ENCODE peak calls at places on chromosomes 5 and 9, in four cellular contexts. One of them, this sample, is unnamed.
A peak's percentile ranks its signal among the peaks of the same experiment; 100 is the strongest.

GRCh38 chr5:157085930-157086329 is 22.9 kb downstream of the HAVCR2 start:
- DNase-seq in IMR-90: no peak
- DNase-seq in heart right ventricle: no peak
- DNase-seq in heart left ventricle: no peak
- DNase-seq in this sample: no peak

GRCh38 chr9:120513825-120514598 is 66.0 kb downstream of the CDK5RAP2 start:
- DNase-seq in heart left ventricle: no peak
- DNase-seq in heart right ventricle: no peak
- DNase-seq in IMR-90: no peak
- DNase-seq in this sample: no peak

GRCh38 chr5:1836891-1837880 is 36.0 kb downstream of the NDUFS6 start:
- DNase-seq in IMR-90: no peak
- DNase-seq in heart right ventricle: no peak
- DNase-seq in heart left ventricle: no peak
- DNase-seq in this sample: no peak

GRCh38 chr9:86741311-86742215 is 205.7 kb downstream of the GAS1 start:
- DNase-seq in heart right ventricle: peak; percentile 15
- DNase-seq in IMR-90: peak; percentile 68
- DNase-seq in heart left ventricle: no peak
- DNase-seq in this sample: peak; percentile 13

GRCh38 chr9:83536332-83536731 is 1.9 kb downstream of the FRMD3 start:
- DNase-seq in heart right ventricle: no peak
- DNase-seq in IMR-90: no peak
- DNase-seq in heart left ventricle: no peak
- DNase-seq in this sample: no peak

GRCh38 chr5:113022661-113023060 is 46.1 kb downstream of the DCP2 start:
- DNase-seq in IMR-90: peak; percentile 37
- DNase-seq in heart right ventricle: no peak
- DNase-seq in heart left ventricle: no peak
- DNase-seq in this sample: no peak

GRCh38 chr5:58294598-58295298 is 165.1 kb downstream of the PLK2 start:
- DNase-seq in IMR-90: peak; percentile 61
- DNase-seq in heart left ventricle: no peak
- DNase-seq in heart right ventricle: no peak
- DNase-seq in this sample: no peak

GRCh38 chr9:130268521-130269131 is 3.1 kb downstream of the HMCN2 start:
- DNase-seq in heart right ventricle: no peak
- DNase-seq in IMR-90: no peak
- DNase-seq in heart left ventricle: no peak
- DNase-seq in this sample: no peak

GRCh38 chr5:135426102-135427082 is 20.8 kb downstream of the DCANP1 start:
- DNase-seq in IMR-90: peak; percentile 61
- DNase-seq in heart right ventricle: no peak
- DNase-seq in heart left ventricle: no peak
- DNase-seq in this sample: no peak

GRCh38 chr5:135063511-135064234 is 29.6 kb upstream of the PITX1 start:
- DNase-seq in heart right ventricle: no peak
- DNase-seq in heart left ventricle: no peak
- DNase-seq in IMR-90: no peak
- DNase-seq in this sample: no peak

GRCh38 chr5:476102-476813 is 33.3 kb downstream of the EXOC3 start:
- DNase-seq in IMR-90: no peak
- DNase-seq in heart right ventricle: no peak
- DNase-seq in heart left ventricle: no peak
- DNase-seq in this sample: no peak

GRCh38 chr5:42626462-42626861 is 130.2 kb upstream of the CCDC152 start:
- DNase-seq in IMR-90: no peak
- DNase-seq in heart right ventricle: no peak
- DNase-seq in heart left ventricle: no peak
- DNase-seq in this sample: no peak

GRCh38 chr9:69970001-69970531 is 73.6 kb upstream of the MAMDC2 start:
- DNase-seq in heart right ventricle: no peak
- DNase-seq in heart left ventricle: no peak
- DNase-seq in IMR-90: no peak
- DNase-seq in this sample: no peak

GRCh38 chr5:59661306-59661705 is 232.2 kb downstream of the PDE4D start:
- DNase-seq in IMR-90: no peak
- DNase-seq in heart right ventricle: no peak
- DNase-seq in heart left ventricle: no peak
- DNase-seq in this sample: no peak

GRCh38 chr5:66171349-66172344 is 27.5 kb downstream of the SREK1 start:
- DNase-seq in heart right ventricle: peak; percentile 22
- DNase-seq in heart left ventricle: no peak
- DNase-seq in IMR-90: peak; percentile 70
- DNase-seq in this sample: no peak

GRCh38 chr5:95900383-95900958 is 61.2 kb downstream of the ELL2 start:
- DNase-seq in heart left ventricle: peak; percentile 52
- DNase-seq in heart right ventricle: peak; percentile 69
- DNase-seq in IMR-90: peak; percentile 88
- DNase-seq in this sample: peak; percentile 41

GRCh38 chr5:131466171-131466766 is 168.8 kb downstream of the RAPGEF6 start:
- DNase-seq in heart right ventricle: no peak
- DNase-seq in IMR-90: peak; percentile 95
- DNase-seq in heart left ventricle: no peak
- DNase-seq in this sample: no peak

GRCh38 chr5:94888674-94889073 is 270.2 kb downstream of the SLF1 start:
- DNase-seq in IMR-90: no peak
- DNase-seq in heart left ventricle: no peak
- DNase-seq in heart right ventricle: no peak
- DNase-seq in this sample: no peak

GRCh38 chr5:95824747-95825146 is 2.2 kb upstream of the GLRX start:
- DNase-seq in heart right ventricle: no peak
- DNase-seq in IMR-90: no peak
- DNase-seq in heart left ventricle: no peak
- DNase-seq in this sample: no peak

GRCh38 chr9:98795970-98796363 is 388 bp downstream of the ANKS6 start:
- DNase-seq in IMR-90: no peak
- DNase-seq in heart left ventricle: no peak
- DNase-seq in heart right ventricle: no peak
- DNase-seq in this sample: peak; percentile 48

GRCh38 chr5:139711067-139711851 is 63.1 kb downstream of the CXXC5 start:
- DNase-seq in IMR-90: peak; percentile 28
- DNase-seq in heart left ventricle: peak; percentile 51
- DNase-seq in heart right ventricle: no peak
- DNase-seq in this sample: no peak

GRCh38 chr5:143023447-143024096 is 253.4 kb downstream of the ARHGAP26 start:
- DNase-seq in heart left ventricle: peak; percentile 80
- DNase-seq in IMR-90: peak; percentile 68
- DNase-seq in heart right ventricle: peak; percentile 74
- DNase-seq in this sample: no peak

GRCh38 chr5:138461343-138462125 is 3.7 kb upstream of the EGR1 start:
- DNase-seq in heart right ventricle: peak; percentile 50
- DNase-seq in IMR-90: peak; percentile 87
- DNase-seq in heart left ventricle: peak; percentile 50
- DNase-seq in this sample: no peak

DNA sequence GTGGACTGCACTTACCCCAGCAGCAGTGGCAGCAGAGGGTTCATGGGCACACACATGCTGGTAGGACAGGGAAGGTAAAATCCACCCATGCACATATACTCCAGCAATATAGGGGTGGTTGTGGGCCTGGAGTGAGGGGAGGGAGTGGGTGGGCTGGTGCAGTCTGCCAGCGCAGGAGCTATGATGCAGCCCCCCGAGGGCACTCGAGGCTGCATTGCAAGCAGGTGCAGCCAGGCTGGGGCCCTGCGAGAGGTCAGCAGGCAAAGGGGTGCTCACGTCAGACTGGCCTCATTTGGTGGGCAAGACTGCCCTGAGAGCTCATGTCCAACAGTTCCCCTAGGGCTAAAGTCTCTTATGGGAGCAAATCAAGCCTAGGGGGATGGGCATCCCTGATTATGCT is 32.4 kb upstream of the PCDHA1 start:
- DNase-seq in heart left ventricle: no peak
- DNase-seq in IMR-90: no peak
- DNase-seq in heart right ventricle: no peak
- DNase-seq in this sample: no peak
- H3K9me3 ChIP-seq in heart left ventricle: peaks cover 84% of the 10 kb centered on the region
- H3K9me3 ChIP-seq in IMR-90: peaks cover 14% of the 10 kb centered on the region
- H3K9me3 ChIP-seq in heart right ventricle: peaks cover 95% of the 10 kb centered on the region
- H3K9me3 ChIP-seq in this sample: no peaks in the 10 kb centered on the region

DNA sequence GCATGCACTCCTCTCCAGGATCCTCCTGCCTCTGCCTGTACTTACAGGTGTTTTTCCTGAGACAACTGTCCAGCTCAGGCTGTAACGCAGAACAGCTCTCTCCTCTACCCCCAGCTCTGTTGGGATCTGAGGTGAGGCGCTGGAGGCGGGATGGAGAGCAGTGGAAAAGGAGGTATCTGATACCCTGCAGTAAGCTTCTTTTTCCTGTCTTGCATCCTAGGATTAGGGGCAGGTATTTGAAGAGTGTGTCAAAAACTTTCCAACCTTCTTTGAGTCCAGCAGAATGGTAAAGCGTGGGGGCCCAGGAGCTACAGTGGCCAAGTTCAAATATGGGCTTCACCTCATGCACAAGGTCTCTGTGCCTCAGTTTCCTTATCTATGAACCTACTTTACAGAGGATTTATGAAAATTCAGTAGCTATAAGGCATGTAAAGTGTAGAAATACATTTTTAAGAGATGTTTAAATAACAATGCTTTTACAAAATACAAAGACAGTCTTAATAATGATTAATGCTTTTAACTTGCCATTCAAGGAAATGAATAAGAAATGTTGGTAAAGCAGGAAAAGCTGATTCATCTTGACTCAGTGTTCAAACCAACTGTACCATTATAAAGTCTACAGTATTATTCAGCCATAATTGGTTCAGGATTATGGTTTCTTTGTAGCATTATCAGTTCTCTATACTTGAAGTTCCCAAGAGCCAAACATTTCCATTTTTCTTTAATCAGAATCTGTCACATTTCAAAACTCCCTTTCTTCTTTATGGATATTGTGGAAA is 26.1 kb downstream of the MAP1B start:
- DNase-seq in IMR-90: peak; percentile 77
- DNase-seq in heart right ventricle: no peak
- DNase-seq in heart left ventricle: no peak
- DNase-seq in this sample: no peak
- H3K4me1 ChIP-seq in IMR-90: peaks cover 14% of the 10 kb centered on the region
- H3K4me1 ChIP-seq in heart right ventricle: peaks cover 52% of the 10 kb centered on the region
- H3K4me1 ChIP-seq in heart left ventricle: peaks cover 26% of the 10 kb centered on the region
- H3K4me1 ChIP-seq in this sample: peaks cover 5% of the 10 kb centered on the region

GRCh38 chr5:154756871-154757646 is 1.9 kb downstream of the LARP1 start:
- DNase-seq in IMR-90: peak; percentile 30
- DNase-seq in heart left ventricle: peak; percentile 70
- DNase-seq in heart right ventricle: peak; percentile 56
- DNase-seq in this sample: peak; percentile 56

GRCh38 chr5:154761062-154761740 is 6.0 kb downstream of the LARP1 start:
- DNase-seq in heart left ventricle: no peak
- DNase-seq in heart right ventricle: no peak
- DNase-seq in IMR-90: no peak
- DNase-seq in this sample: no peak

GRCh38 chr5:154757647-154758406 is 2.6 kb downstream of the LARP1 start:
- DNase-seq in IMR-90: peak; percentile 22
- DNase-seq in heart right ventricle: no peak
- DNase-seq in heart left ventricle: no peak
- DNase-seq in this sample: peak; percentile 60

GRCh38 chr5:154758501-154758900 is 3.3 kb downstream of the LARP1 start:
- DNase-seq in heart left ventricle: no peak
- DNase-seq in IMR-90: peak; percentile 16
- DNase-seq in heart right ventricle: no peak
- DNase-seq in this sample: no peak

DNA sequence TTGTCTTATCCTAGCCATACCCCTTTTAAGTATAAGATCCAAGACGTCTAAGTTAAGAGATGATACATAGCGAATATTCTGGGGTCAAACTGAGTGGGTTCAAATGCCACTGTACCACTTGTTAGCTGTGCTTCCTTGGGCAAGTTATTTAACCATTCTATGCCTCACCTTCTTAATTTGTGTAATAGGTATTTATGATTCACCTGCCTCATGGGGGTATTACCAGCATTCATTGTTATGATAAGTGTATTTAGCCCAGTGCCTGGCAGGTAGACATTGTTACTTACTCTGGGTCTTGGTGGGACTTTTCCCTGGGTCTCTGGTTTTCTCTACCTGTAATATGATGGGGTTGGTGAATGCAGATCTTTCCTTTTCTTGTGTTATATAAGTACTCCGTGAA is 3.8 kb downstream of the LARP1 start:
- DNase-seq in heart left ventricle: no peak
- DNase-seq in heart right ventricle: no peak
- DNase-seq in IMR-90: no peak
- DNase-seq in this sample: no peak
- H3K4me3 ChIP-seq in heart left ventricle: no peak overlapping the region
- H3K4me3 ChIP-seq in heart right ventricle: no peak overlapping the region
- H3K4me3 ChIP-seq in IMR-90: no peak overlapping the region
- H3K4me3 ChIP-seq in this sample: no peak overlapping the region

GRCh38 chr9:35665471-35665818 is 450 bp upstream of the ARHGEF39 start:
- DNase-seq in heart right ventricle: no peak
- DNase-seq in IMR-90: no peak
- DNase-seq in heart left ventricle: no peak
- DNase-seq in this sample: no peak
- H3K9me3 ChIP-seq in heart right ventricle: no peaks in the 10 kb centered on the region
- H3K9me3 ChIP-seq in IMR-90: no peaks in the 10 kb centered on the region
- H3K9me3 ChIP-seq in heart left ventricle: no peaks in the 10 kb centered on the region
- H3K9me3 ChIP-seq in this sample: no peaks in the 10 kb centered on the region

GRCh38 chr9:121783126-121783522 is 131.7 kb downstream of the DAB2IP start:
- DNase-seq in IMR-90: no peak
- DNase-seq in heart right ventricle: no peak
- DNase-seq in heart left ventricle: no peak
- DNase-seq in this sample: no peak
- H3K4me1 ChIP-seq in IMR-90: no peaks in the 10 kb centered on the region
- H3K4me1 ChIP-seq in heart right ventricle: peaks cover 42% of the 10 kb centered on the region
- H3K4me1 ChIP-seq in heart left ventricle: peaks cover 26% of the 10 kb centered on the region
- H3K4me1 ChIP-seq in this sample: no peaks in the 10 kb centered on the region

GRCh38 chr5:54643679-54644078 is 126.1 kb downstream of the SNX18 start:
- DNase-seq in heart right ventricle: no peak
- DNase-seq in heart left ventricle: no peak
- DNase-seq in IMR-90: peak; percentile 87
- DNase-seq in this sample: no peak
- H3K4me3 ChIP-seq in heart right ventricle: no peak overlapping the region
- H3K4me3 ChIP-seq in heart left ventricle: no peak overlapping the region
- H3K4me3 ChIP-seq in IMR-90: no peak overlapping the region
- H3K4me3 ChIP-seq in this sample: no peak overlapping the region